ENCODE peak calls at places on chromosomes 16 and 17, in six cellular contexts. N is HEK293T; W is SK-N-SH; K is T-cell; H is activated naive CD4-positive, alpha-beta T cell treated with anti-CD3 and anti-CD28 coated beads for 36 hours; D is skeletal muscle cell. O is an unnamed sample.

GRCh38 chr17:73104450-73104849 is 12.0 kb upstream of the SLC39A11 start:
- DNase-seq in N (no peak), D (no peak), K (no peak), W (no peak), H (no peak), O (no peak)

GRCh38 chr17:44400226-44400847 is 10.9 kb upstream of the ITGA2B start:
- DNase-seq in D (no peak), N (no peak), W (no peak), K (no peak), H (peak; percentile 27), O (no peak)

GRCh38 chr17:69764137-69764536 is 310.9 kb upstream of the KCNJ16 start:
- DNase-seq in K (no peak), N (no peak), W (no peak), H (no peak), D (no peak), O (no peak)

GRCh38 chr17:46915596-46915995 is 7.4 kb upstream of the GOSR2 start:
- DNase-seq in W (no peak), K (no peak), H (no peak), N (no peak), D (no peak), O (no peak)

GRCh38 chr17:45895969-45896793 is 1.8 kb downstream of the MAPT start:
- DNase-seq in W (peak; percentile 64), D (no peak), H (no peak), K (no peak), N (no peak), O (peak; percentile 29)

GRCh38 chr17:70767102-70767701 is 597.9 kb downstream of the KCNJ2 start:
- DNase-seq in H (no peak), D (peak; percentile 5), W (peak; percentile 60), N (peak; percentile 27), K (no peak), O (peak; percentile 30)

GRCh38 chr17:78330570-78331224 is 29.2 kb downstream of the SOCS3 start:
- DNase-seq in H (no peak), K (no peak), N (no peak), W (peak; percentile 29), D (no peak), O (no peak)

GRCh38 chr17:82536220-82537201 is 17.0 kb downstream of the FOXK2 start:
- DNase-seq in H (no peak), K (no peak), D (peak; percentile 47), N (no peak), W (peak; percentile 54), O (no peak)

GRCh38 chr16:27980076-27980775 is 83.3 kb downstream of the GSG1L start:
- DNase-seq in N (no peak), W (no peak), D (no peak), K (no peak), H (no peak), O (no peak)

GRCh38 chr17:75525806-75526554 is 483 bp downstream of the LLGL2 start:
- DNase-seq in K (no peak), D (no peak), H (no peak), N (no peak), W (peak; percentile 69), O (peak; percentile 48)

GRCh38 chr17:17024778-17025300 is 17.4 kb upstream of the MPRIP start:
- DNase-seq in K (no peak), W (peak; percentile 78), H (no peak), N (no peak), D (no peak), O (no peak)

GRCh38 chr17:43170140-43170765 is 761 bp upstream of the NBR1 start:
- DNase-seq in W (peak; percentile 88), H (peak; percentile 94), D (peak; percentile 87), N (peak; percentile 87), K (peak; percentile 82), O (peak; percentile 71)

GRCh38 chr16:69089091-69089912 is 16.2 kb upstream of the HAS3 start:
- DNase-seq in D (no peak), H (no peak), K (no peak), W (peak; percentile 64), N (no peak), O (no peak)

GRCh38 chr17:46948544-46948943 is 25.6 kb downstream of the GOSR2 start:
- DNase-seq in H (no peak), K (no peak), D (no peak), N (no peak), W (no peak), O (no peak)

GRCh38 chr16:53952215-53953208 is 248.6 kb downstream of the FTO start:
- DNase-seq in D (no peak), N (no peak), H (no peak), K (no peak), W (no peak), O (no peak)

GRCh38 chr16:57379579-57379978 is 7.3 kb downstream of the CX3CL1 start:
- DNase-seq in W (peak; percentile 72), K (no peak), H (no peak), D (no peak), N (no peak), O (no peak)

GRCh38 chr16:64051826-64052225 is 1070.0 kb downstream of the CDH11 start:
- DNase-seq in W (no peak), N (no peak), H (no peak), D (no peak), K (no peak), O (no peak)

GRCh38 chr17:48121921-48122650 is 14.5 kb downstream of the SNX11 start:
- DNase-seq in K (no peak), N (no peak), D (no peak), H (no peak), W (no peak), O (peak; percentile 37)

GRCh38 chr16:31088459-31089183 is at the start of gene PRSS53:
- DNase-seq in D (no peak), H (no peak), W (no peak), K (no peak), N (no peak), O (no peak)

GRCh38 chr17:40827746-40828453 is 5.5 kb upstream of the KRT10 start:
- DNase-seq in D (peak; percentile 61), N (peak; percentile 13), W (no peak), K (no peak), H (no peak), O (no peak)

GRCh38 chr17:67784364-67785121 is 40.8 kb upstream of the BPTF start:
- DNase-seq in N (no peak), D (no peak), H (no peak), K (no peak), W (no peak), O (no peak)

GRCh38 chr16:57041182-57042156 is 50.9 kb upstream of the CPNE2 start:
- DNase-seq in H (peak; percentile 94), K (peak; percentile 82), N (no peak), W (no peak), D (no peak), O (no peak)

GRCh38 chr16:65473699-65474098 is 351.8 kb upstream of the CDH11 start:
- DNase-seq in W (no peak), K (no peak), N (no peak), D (no peak), H (no peak), O (no peak)

GRCh38 chr17:79838541-79839274 is 532 bp downstream of the CBX4 start:
- DNase-seq in H (peak; percentile 62), K (peak; percentile 51), N (peak; percentile 53), W (peak; percentile 88), D (no peak), O (peak; percentile 75)

GRCh38 chr17:2244545-2245525 is 58.8 kb downstream of the SMG6 start:
- DNase-seq in N (peak; percentile 87), H (peak; percentile 93), W (peak; percentile 87), K (peak; percentile 86), D (peak; percentile 88), O (peak; percentile 83)

GRCh38 chr17:71494045-71494444 is 626.8 kb upstream of the SOX9 start:
- DNase-seq in N (no peak), K (no peak), H (no peak), W (no peak), D (no peak), O (no peak)

O was measured in nephron progenitor cell.